ENCODE peak calls at places on chromosome 1, in five cellular contexts. F, J, M, Z and P are unnamed samples. For H3K9me3, the result is how much of the 10 kb centered on the place peaks cover.

GRCh38 chr1:115135681-115136080 is 46.4 kb upstream of the TSPAN2 start:
- DNase-seq in F (no peak), J (no peak), M (no peak), Z (peak), P (no peak)

GRCh38 chr1:42135426-42135825 is 17.8 kb upstream of the GUCA2B start:
- DNase-seq in F (no peak), J (no peak), M (no peak), Z (no peak), P (no peak)

GRCh38 chr1:100009458-100009857 is 39.7 kb downstream of the SLC35A3 start:
- DNase-seq in F (no peak), J (no peak), M (no peak), Z (peak), P (no peak)

GRCh38 chr1:68136187-68136586 is 85.8 kb upstream of the DIRAS3 start:
- DNase-seq in F (no peak), J (no peak), M (no peak), Z (peak), P (no peak)

GRCh38 chr1:110605901-110606783 is at the start of gene KCNA2:
- DNase-seq in F (no peak), J (no peak), M (peak), Z (no peak), P (peak)

GRCh38 chr1:29557066-29557465 is 320.7 kb downstream of the PTPRU start:
- DNase-seq in F (no peak), J (no peak), M (no peak), Z (no peak), P (no peak)

GRCh38 chr1:8318436-8318835 is 522 bp downstream of the SLC45A1 start:
- DNase-seq in F (no peak), J (no peak), M (no peak), Z (no peak), P (peak)

GRCh38 chr1:162876751-162877150 is 15.8 kb upstream of the CCDC190 start:
- DNase-seq in F (no peak), J (no peak), M (no peak), Z (no peak), P (no peak)

GRCh38 chr1:9397047-9397446 is 104.4 kb downstream of the SPSB1 start:
- DNase-seq in F (no peak), J (no peak), M (no peak), Z (no peak), P (no peak)
- H3K27ac ChIP-seq in F (no peak), J (no peak), M (no peak), Z (no peak), P (no peak)

GRCh38 chr1:23691499-23692307 is at the start of gene RPL11:
- DNase-seq in F (peak), J (peak), M (peak), Z (peak), P (peak)
- TF ChIP-seq EZH2phosphoT487 in F (no peak), J (no peak), M (no peak), Z (no peak), P (no peak)

DNA sequence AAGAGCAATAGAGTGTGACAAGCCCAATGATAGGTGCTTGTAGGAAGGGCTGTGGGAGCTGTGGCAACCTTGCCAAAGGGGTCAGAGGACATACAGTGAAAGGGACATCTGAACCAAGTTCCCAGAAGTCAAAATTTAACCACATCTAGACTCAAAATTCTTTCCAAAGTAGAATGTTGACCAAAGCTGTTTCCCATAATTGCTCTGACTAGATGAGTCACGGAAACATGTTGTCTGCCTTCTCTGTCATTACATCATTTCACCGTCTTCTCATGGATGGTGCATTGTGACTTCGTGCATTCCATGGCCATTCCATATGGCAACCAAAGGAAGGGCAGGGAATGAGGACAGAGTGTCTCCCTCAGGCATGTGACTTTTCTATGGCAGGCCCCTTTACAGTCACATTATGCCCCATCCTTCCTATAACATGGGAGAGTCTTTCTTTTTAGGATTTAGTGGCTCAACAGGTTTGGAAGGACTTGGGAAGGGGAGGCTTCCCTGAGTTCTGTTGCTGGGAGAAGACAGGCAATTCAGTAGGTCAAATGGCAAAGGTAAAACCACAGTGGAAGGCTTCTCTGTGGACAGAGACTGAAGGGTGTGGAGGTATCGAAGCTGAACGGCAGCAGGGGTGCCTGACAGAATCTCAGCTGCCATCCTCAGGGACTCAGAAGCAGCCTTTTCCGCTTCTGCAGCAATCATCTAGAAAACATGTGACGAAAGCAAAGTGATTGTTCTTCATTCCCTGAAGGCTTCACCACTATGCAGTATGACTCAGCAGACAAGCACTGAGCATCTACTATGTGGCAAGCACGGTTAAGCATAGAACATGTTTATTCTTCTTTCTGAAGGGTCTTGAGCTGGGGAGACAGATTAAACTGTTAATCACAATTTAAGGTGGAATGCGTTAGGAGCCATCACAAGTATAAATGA is 24.7 kb downstream of the NPHS2 start:
- DNase-seq in F (no peak), J (no peak), M (peak), Z (peak), P (no peak)
- H3K9me3 ChIP-seq in F (under half), J (under half), M (under half), Z (under half), P (under half)

GRCh38 chr1:222040163-222040900 is 298.4 kb upstream of the DUSP10 start:
- DNase-seq in F (no peak), J (no peak), M (no peak), Z (no peak), P (no peak)
- H3K27ac ChIP-seq in F (no peak), J (no peak), M (no peak), Z (no peak), P (no peak)

GRCh38 chr1:11878891-11879190 is 20.1 kb upstream of the NPPB start:
- DNase-seq in F (no peak), J (no peak), M (no peak), Z (no peak), P (no peak)
- TF ChIP-seq EZH2phosphoT487 in F (no peak), J (no peak), M (no peak), Z (no peak), P (no peak)